ENCODE peak calls at places on chromosomes 2 and 18, in four cellular contexts. One of them, this sample, is unnamed.
A peak's percentile ranks its signal among the peaks of the same experiment; 100 is the strongest.

GRCh38 chr2:42947809-42948595 is 155.6 kb upstream of the HAAO start:
- DNase-seq in EL: no peak
- DNase-seq in Daoy: no peak
- DNase-seq in glutamatergic neuron: no peak
- DNase-seq in this sample: no peak

GRCh38 chr2:66985901-66986300 is 411.2 kb upstream of the ETAA1 start:
- DNase-seq in EL: no peak
- DNase-seq in Daoy: no peak
- DNase-seq in glutamatergic neuron: no peak
- DNase-seq in this sample: no peak

GRCh38 chr2:86223098-86223681 is 23.9 kb downstream of the MRPL35 start:
- DNase-seq in EL: peak; percentile 10
- DNase-seq in Daoy: no peak
- DNase-seq in glutamatergic neuron: peak; percentile 36
- DNase-seq in this sample: peak; percentile 16

GRCh38 chr2:133674433-133675331 is 106.4 kb upstream of the NCKAP5 start:
- DNase-seq in EL: peak; percentile 82
- DNase-seq in Daoy: peak; percentile 63
- DNase-seq in glutamatergic neuron: no peak
- DNase-seq in this sample: peak; percentile 76

GRCh38 chr18:54416459-54416858 is 58.8 kb downstream of the C18orf54 start:
- DNase-seq in EL: peak; percentile 72
- DNase-seq in Daoy: peak; percentile 4
- DNase-seq in glutamatergic neuron: no peak
- DNase-seq in this sample: peak; percentile 43

GRCh38 chr18:76380791-76381405 is 114.1 kb downstream of the ZNF516 start:
- DNase-seq in EL: peak; percentile 29
- DNase-seq in Daoy: peak; percentile 8
- DNase-seq in glutamatergic neuron: peak; percentile 84
- DNase-seq in this sample: peak; percentile 24

GRCh38 chr2:62460175-62460574 is 45.8 kb downstream of the TMEM17 start:
- DNase-seq in EL: no peak
- DNase-seq in Daoy: no peak
- DNase-seq in glutamatergic neuron: no peak
- DNase-seq in this sample: no peak

GRCh38 chr2:151269798-151270568 is 8.3 kb upstream of the RBM43 start:
- DNase-seq in EL: no peak
- DNase-seq in Daoy: no peak
- DNase-seq in glutamatergic neuron: no peak
- DNase-seq in this sample: no peak

GRCh38 chr2:200378652-200379290 is 72.3 kb downstream of the SPATS2L start:
- DNase-seq in EL: peak; percentile 47
- DNase-seq in Daoy: peak; percentile 26
- DNase-seq in glutamatergic neuron: no peak
- DNase-seq in this sample: peak; percentile 62

GRCh38 chr18:41324934-41325333 is 630.1 kb upstream of the PIK3C3 start:
- DNase-seq in EL: no peak
- DNase-seq in Daoy: no peak
- DNase-seq in glutamatergic neuron: no peak
- DNase-seq in this sample: peak; percentile 35

GRCh38 chr2:177118636-177119035 is 94.0 kb upstream of the HNRNPA3 start:
- DNase-seq in EL: no peak
- DNase-seq in Daoy: no peak
- DNase-seq in glutamatergic neuron: no peak
- DNase-seq in this sample: no peak

GRCh38 chr2:105380432-105381118 is 18.3 kb downstream of the FHL2 start:
- DNase-seq in EL: no peak
- DNase-seq in Daoy: no peak
- DNase-seq in glutamatergic neuron: no peak
- DNase-seq in this sample: peak; percentile 57

This sample was measured in mesenchymal stem cell.